ENCODE peak calls at places on chromosomes 16 and 17, in five cellular contexts. Z is IMR-90, X is H9, W is neuronal stem cell, B is mesenchymal stem cell. D is an unnamed sample.

GRCh38 chr16:50722410-50722737 is 19.5 kb upstream of the CYLD start:
- DNase-seq in Z (no peak), X (no peak), W (no peak), B (no peak), D (no peak)

GRCh38 chr16:88596477-88596876 is 26.3 kb downstream of the ZC3H18 start:
- DNase-seq in Z (no peak), X (no peak), W (no peak), B (no peak), D (peak)

GRCh38 chr17:16322636-16323035 is 30.6 kb downstream of the CENPV start:
- DNase-seq in Z (peak), X (no peak), W (no peak), B (peak), D (no peak)

GRCh38 chr16:83969771-83970429 is 1.9 kb downstream of the NECAB2 start:
- DNase-seq in Z (no peak), X (no peak), W (no peak), B (no peak), D (no peak)

GRCh38 chr17:74569001-74569391 is 1.7 kb upstream of the CD300H start:
- DNase-seq in Z (no peak), X (no peak), W (no peak), B (no peak), D (no peak)

GRCh38 chr16:57683599-57684545 is 10.7 kb upstream of the DRC7 start:
- DNase-seq in Z (no peak), X (no peak), W (no peak), B (no peak), D (no peak)

GRCh38 chr16:72371307-72372081 is 199.5 kb upstream of the PMFBP1 start:
- DNase-seq in Z (peak), X (peak), W (peak), B (peak), D (no peak)

GRCh38 chr16:83932955-83933673 is 19.9 kb upstream of the OSGIN1 start:
- DNase-seq in Z (peak), X (no peak), W (no peak), B (peak), D (no peak)

GRCh38 chr16:88750854-88751253 is 34.2 kb downstream of the PIEZO1 start:
- DNase-seq in Z (no peak), X (no peak), W (no peak), B (no peak), D (no peak)

GRCh38 chr17:4771519-4772234 is at the start of gene TM4SF5:
- DNase-seq in Z (no peak), X (no peak), W (no peak), B (no peak), D (no peak)

GRCh38 chr17:72077326-72077960 is 43.4 kb upstream of the SOX9 start:
- DNase-seq in Z (peak), X (no peak), W (no peak), B (no peak), D (no peak)

GRCh38 chr17:4556996-4557395 is 1.8 kb upstream of the MYBBP1A start:
- DNase-seq in Z (no peak), X (no peak), W (no peak), B (no peak), D (peak)

GRCh38 chr17:4845128-4845527 is 12.0 kb downstream of the MINK1 start:
- DNase-seq in Z (no peak), X (no peak), W (no peak), B (no peak), D (peak)

GRCh38 chr16:25395528-25395927 is 137.9 kb upstream of the ZKSCAN2 start:
- DNase-seq in Z (no peak), X (no peak), W (no peak), B (no peak), D (no peak)

GRCh38 chr16:82638095-82638798 is 11.5 kb downstream of the CDH13 start:
- DNase-seq in Z (peak), X (no peak), W (no peak), B (peak), D (no peak)

GRCh38 chr17:42459256-42459982 is 741 bp downstream of the ATP6V0A1 start:
- DNase-seq in Z (peak), X (peak), W (no peak), B (peak), D (peak)

GRCh38 chr17:8941980-8942617 is 23.4 kb downstream of the PIK3R5 start:
- DNase-seq in Z (no peak), X (peak), W (no peak), B (no peak), D (no peak)

GRCh38 chr16:69181-69580 is 3.2 kb downstream of the RHBDF1 start:
- DNase-seq in Z (no peak), X (no peak), W (no peak), B (no peak), D (no peak)

GRCh38 chr16:81600275-81600674 is 155.7 kb downstream of the CMIP start:
- DNase-seq in Z (peak), X (no peak), W (peak), B (peak), D (peak)

GRCh38 chr17:8965394-8966168 is at the start of gene PIK3R5:
- DNase-seq in Z (no peak), X (peak), W (peak), B (no peak), D (peak)

GRCh38 chr17:63945851-63946439 is 13.8 kb upstream of the CD79B start:
- DNase-seq in Z (no peak), X (no peak), W (no peak), B (no peak), D (no peak)

DNA sequence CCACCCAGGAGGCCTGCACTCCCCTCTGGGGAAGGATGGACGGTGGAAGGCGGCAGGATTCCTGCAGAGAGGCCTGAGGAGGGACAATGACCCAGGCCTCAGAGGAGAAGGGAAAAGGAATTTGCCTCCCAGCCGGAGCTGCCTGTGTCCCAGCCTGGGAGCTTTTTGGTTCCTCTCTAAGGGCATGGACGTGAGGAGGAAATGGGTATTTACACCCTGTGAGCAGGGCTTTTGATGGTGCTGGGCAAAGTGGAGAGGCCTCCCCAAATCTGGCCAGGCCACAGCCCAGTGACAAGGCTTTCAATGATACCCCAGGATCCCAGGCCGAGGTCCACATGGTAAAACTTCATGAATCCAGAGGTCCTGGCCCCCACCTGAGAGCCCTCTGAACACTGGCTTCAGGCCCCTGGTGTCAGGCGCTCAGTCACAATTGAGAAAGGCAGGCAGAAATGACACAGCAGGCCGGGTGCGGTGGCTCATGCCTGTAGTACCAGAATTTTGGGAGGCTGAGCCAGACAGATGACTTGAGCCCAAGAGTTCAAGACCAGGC is 56.0 kb upstream of the DOC2B start:
- DNase-seq in Z (no peak), X (peak), W (no peak), B (no peak), D (no peak)
- H3K18ac ChIP-seq in Z (no peak), X (no peak), W (peak), B (no peak), D (no peak)

GRCh38 chr17:58632324-58633314 is 59.2 kb downstream of the TEX14 start:
- DNase-seq in Z (no peak), X (no peak), W (no peak), B (no peak), D (no peak)
- H4K91ac ChIP-seq in Z (peak), X (no peak), W (no peak), B (peak), D (peak)

DNA sequence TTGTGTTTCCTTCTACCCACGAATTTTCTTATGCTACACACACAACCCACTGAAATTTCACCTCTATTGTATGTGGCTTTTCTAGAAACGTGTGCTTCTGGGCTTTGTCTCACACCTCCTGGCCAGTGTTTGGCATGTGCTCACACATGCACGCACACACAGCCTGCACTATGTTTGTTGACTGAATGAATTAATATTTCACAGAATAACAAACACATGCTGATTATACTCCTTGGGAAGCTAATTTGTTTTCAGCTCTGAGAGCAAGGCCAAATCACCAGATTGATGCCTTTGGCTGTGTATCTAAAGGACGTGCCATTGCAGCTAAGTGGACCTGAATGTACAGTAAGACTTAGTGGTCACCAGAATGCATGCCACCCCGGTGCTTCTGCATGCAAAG is 210.7 kb downstream of the WWOX start:
- DNase-seq in Z (no peak), X (no peak), W (no peak), B (no peak), D (no peak)
- H4K8ac ChIP-seq in Z (no peak), X (no peak), W (no peak), B (peak), D (no peak)

DNA sequence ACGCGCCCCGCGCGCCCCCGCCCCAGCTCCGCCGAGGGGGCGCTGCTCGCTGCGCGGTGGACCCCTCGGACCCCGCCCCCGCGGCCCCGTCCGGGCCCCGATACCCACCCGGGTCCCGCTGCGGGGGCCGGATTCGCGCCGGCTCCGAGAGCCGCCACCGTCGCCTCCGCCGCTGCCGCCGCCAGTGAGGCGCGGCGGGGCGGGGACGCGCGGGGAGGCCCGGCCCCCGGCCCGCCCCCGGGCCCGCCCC is at the start of gene TBC1D16:
- DNase-seq in Z (no peak), X (no peak), W (no peak), B (no peak), D (no peak)
- H3K18ac ChIP-seq in Z (peak), X (peak), W (peak), B (peak), D (peak)

GRCh38 chr17:10083864-10084263 is 114.5 kb downstream of the GAS7 start:
- DNase-seq in Z (no peak), X (no peak), W (no peak), B (no peak), D (peak)

GRCh38 chr17:10087333-10087732 is 111.1 kb downstream of the GAS7 start:
- DNase-seq in Z (no peak), X (no peak), W (no peak), B (no peak), D (peak)

GRCh38 chr17:10077561-10078299 is 120.7 kb downstream of the GAS7 start:
- DNase-seq in Z (no peak), X (no peak), W (no peak), B (no peak), D (peak)

GRCh38 chr17:10081571-10082169 is 116.7 kb downstream of the GAS7 start:
- DNase-seq in Z (no peak), X (no peak), W (no peak), B (no peak), D (no peak)

DNA sequence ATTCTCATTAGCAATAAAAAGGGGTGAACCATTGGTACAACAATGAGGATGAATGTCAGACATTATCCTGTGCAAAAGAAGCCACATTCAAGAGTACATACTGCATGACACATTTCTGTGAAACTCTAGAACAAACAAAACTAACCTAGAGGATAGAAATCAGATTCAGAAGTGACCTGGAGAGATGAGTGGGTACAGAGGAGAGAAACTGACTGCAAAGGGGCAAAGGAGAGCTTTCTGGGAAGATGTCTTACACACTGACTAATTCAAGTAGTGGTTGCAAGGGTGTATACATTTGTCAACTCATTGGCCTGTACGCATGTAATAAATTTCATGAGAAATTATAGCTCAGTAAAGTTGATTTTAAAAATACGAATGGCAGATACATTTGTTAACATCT is 115.6 kb downstream of the GAS7 start:
- DNase-seq in Z (no peak), X (no peak), W (no peak), B (no peak), D (no peak)
- H4K91ac ChIP-seq in Z (no peak), X (no peak), W (no peak), B (no peak), D (no peak)

GRCh38 chr17:68100000-68100641 is 64.6 kb downstream of the KPNA2 start:
- DNase-seq in Z (no peak), X (no peak), W (no peak), B (no peak), D (no peak)

GRCh38 chr17:68101992-68102758 is 66.6 kb downstream of the KPNA2 start:
- DNase-seq in Z (no peak), X (no peak), W (no peak), B (peak), D (no peak)

GRCh38 chr17:68103148-68103547 is 67.6 kb downstream of the KPNA2 start:
- DNase-seq in Z (no peak), X (no peak), W (no peak), B (peak), D (no peak)

GRCh38 chr17:68097161-68097805 is 61.7 kb downstream of the KPNA2 start:
- DNase-seq in Z (peak), X (no peak), W (no peak), B (peak), D (peak)

DNA sequence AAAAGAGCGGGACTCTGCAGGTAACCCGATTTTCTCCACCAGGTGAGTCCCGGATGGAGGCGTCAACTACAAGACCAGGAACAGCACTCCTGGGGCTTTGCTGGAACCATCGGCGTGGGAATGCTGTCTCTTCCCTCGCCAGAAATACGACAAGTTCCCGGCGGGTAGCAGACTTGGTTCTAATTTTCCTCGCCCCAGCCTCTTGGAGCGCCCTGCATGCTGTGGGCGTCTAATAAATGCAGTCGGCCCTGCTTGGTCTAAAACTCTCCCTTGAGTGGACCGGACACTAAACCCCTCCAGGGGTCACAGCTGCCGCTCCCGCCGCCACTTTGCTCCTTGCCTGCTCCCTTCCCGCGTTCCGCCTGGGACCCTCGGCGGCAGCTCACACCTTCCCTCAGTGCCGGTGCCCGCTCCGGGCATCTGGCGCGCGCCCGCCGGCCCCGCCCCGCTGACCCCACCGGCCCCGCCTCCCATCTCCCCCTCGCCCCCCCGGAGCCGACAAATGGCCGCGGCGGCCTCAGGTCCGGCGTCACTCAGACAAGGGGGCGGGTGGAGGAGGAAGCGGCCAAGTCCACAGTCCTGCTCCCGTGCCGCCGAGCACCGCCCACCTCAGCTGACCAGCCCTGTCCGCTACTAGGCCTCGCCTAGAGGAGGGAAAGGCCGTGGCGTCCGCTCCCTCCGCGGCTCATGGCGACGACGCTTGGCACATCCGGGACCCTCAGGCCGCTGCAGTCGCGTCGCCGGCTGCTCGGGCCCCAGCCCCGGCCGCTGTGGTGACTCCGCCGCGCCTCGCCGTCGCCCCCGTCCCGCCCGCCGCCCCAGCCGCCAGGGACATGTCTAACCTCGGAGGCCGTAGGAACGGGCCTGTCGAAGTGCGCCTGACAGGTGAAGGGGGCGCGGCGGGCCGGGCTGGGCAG is 65.8 kb downstream of the KPNA2 start:
- DNase-seq in Z (peak), X (peak), W (peak), B (peak), D (peak)
- H4K8ac ChIP-seq in Z (peak), X (no peak), W (peak), B (peak), D (peak)

DNA sequence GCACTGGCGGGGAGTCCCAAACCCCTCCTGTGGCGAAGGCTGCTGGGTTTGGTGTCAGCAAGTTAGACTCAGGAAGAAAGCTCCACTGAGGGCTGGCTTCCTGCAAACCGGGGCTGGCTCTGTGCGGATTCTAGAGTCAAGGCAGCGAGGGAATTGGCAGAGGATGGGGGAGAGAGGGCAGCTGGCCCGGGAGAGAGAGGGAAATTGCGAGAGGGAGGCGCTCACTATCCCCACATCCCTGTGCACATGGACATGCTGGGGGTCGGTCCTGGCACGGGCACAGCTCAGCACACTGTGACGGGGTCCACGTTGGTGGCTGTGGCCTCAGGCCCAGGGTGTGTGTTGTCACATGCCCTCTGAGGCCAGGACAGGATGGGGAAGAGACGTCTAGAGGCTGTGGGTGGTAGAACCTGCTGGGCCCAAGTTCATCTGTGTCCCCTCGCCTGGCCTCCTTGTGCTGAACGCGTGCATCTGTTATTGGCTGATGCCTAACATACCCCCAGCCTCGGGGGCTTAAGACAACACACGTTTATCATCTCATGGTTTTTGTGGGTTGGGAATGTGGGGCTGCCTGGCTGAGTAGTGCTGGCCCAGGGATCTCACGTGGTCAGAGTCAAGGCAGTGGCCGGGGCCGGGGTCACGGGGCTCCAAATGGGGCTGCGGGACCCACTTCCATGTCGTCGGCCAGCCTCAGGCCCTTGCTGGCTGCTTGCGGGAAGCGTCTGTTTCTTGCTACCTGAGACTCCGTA is 16.7 kb upstream of the JPH3 start:
- DNase-seq in Z (no peak), X (no peak), W (no peak), B (no peak), D (no peak)
- H3K18ac ChIP-seq in Z (no peak), X (no peak), W (peak), B (no peak), D (no peak)

GRCh38 chr17:6677158-6677831 is 25.7 kb downstream of the C17orf100 start:
- DNase-seq in Z (peak), X (no peak), W (no peak), B (peak), D (no peak)

GRCh38 chr17:6676802-6677157 is 25.2 kb downstream of the C17orf100 start:
- DNase-seq in Z (no peak), X (no peak), W (no peak), B (no peak), D (no peak)

GRCh38 chr17:6671431-6671830 is 19.9 kb downstream of the C17orf100 start:
- DNase-seq in Z (no peak), X (no peak), W (no peak), B (no peak), D (no peak)

GRCh38 chr17:6675426-6675825 is 23.9 kb downstream of the C17orf100 start:
- DNase-seq in Z (no peak), X (no peak), W (no peak), B (no peak), D (no peak)

DNA sequence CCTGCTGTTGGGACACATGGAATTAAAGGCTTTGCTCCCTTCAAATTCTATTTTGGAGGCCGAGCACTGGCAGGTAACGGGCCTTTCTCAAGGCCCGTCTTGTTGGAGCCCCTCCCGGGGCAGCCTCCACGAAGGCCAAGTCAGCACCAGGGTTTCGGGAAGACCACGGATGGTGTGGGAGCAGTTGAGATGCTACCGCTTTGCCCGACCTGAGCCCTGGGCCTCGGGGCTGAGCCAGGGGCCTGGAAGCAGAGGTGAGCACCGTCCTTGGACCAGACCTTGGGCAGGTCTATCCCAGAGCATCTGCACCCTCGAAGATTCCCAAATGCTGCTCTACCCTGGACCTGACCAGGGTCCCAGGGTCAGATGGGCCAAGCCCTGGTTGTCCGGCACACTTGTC is 23.0 kb downstream of the C17orf100 start:
- DNase-seq in Z (no peak), X (no peak), W (no peak), B (no peak), D (no peak)
- H4K91ac ChIP-seq in Z (no peak), X (no peak), W (no peak), B (no peak), D (no peak)